ENCODE peak calls at places on chromosomes 3 and 15, in ten cellular contexts. U is bronchial epithelial cell; W is cardiac fibroblast; I is heart left ventricle; R is AG04450; T is CD8-positive, alpha-beta T cell; G is kidney; F is psoas muscle; K is Panc1; N is body of pancreas. A is an unnamed sample.

GRCh38 chr3:90011136-90011535 is 903.7 kb downstream of the EPHA3 start:
- DNase-seq in R (no peak), K (no peak), G (no peak), W (peak; percentile 34), F (no peak), T (no peak), U (no peak), I (no peak), N (no peak), A (peak; percentile 40)

GRCh38 chr15:90691369-90691768 is 25.8 kb upstream of the BLM start:
- DNase-seq in U (no peak), R (no peak), I (no peak), W (no peak), N (no peak), T (no peak), F (no peak), G (no peak), K (no peak), A (peak; percentile 7)

GRCh38 chr3:194130807-194131589 is 5.0 kb upstream of the HES1 start:
- DNase-seq in K (no peak), N (peak; percentile 81), I (no peak), R (no peak), G (no peak), W (no peak), F (no peak), T (peak; percentile 13), U (peak; percentile 50), A (no peak)

GRCh38 chr3:174051191-174051590 is 653.6 kb downstream of the NLGN1 start:
- DNase-seq in U (no peak), G (no peak), I (no peak), T (no peak), F (no peak), R (no peak), K (no peak), W (no peak), N (no peak), A (no peak)

GRCh38 chr15:89444241-89444797 is 52.1 kb downstream of the RHCG start:
- DNase-seq in F (no peak), T (no peak), W (no peak), I (no peak), U (no peak), G (no peak), K (no peak), N (no peak), R (no peak), A (no peak)

GRCh38 chr3:164465172-164465571 is 613.1 kb downstream of the SI start:
- DNase-seq in W (peak; percentile 71), U (peak; percentile 2), N (no peak), T (no peak), I (no peak), K (no peak), G (no peak), F (no peak), R (no peak), A (peak; percentile 68)

GRCh38 chr3:10116138-10116460 is 624 bp downstream of the BRK1 start:
- DNase-seq in T (no peak), U (peak; percentile 47), G (no peak), R (no peak), N (no peak), F (no peak), I (no peak), K (no peak), W (peak; percentile 52), A (peak; percentile 41)

GRCh38 chr3:159854500-159855124 is 134.0 kb upstream of the IL12A start:
- DNase-seq in I (no peak), K (peak; percentile 94), T (no peak), R (peak; percentile 91), G (no peak), W (peak; percentile 98), U (peak; percentile 97), F (peak; percentile 78), N (no peak), A (peak; percentile 97)

DNA sequence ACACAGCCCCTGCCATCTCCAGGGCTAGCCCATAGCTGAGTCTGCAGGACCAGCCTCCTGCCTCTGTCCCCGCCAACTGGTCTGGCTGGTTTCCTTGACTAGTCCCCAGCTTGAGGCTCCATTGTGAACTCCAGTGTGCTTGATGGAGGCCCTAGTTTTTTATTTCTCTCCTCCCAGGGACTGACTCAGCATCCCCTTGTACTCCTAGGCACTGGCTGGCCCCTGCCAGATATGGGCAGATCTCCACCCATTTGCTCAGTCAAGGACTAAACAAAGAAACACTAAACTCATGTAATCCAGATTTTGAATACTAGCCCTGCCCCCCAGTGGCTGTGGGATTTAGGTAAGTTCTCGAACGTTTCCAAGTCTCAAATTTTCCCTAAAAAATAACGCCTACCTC is 415.4 kb upstream of the RORA start:
- DNase-seq in G (no peak), R (no peak), W (no peak), F (no peak), K (no peak), T (no peak), I (no peak), U (no peak), N (no peak), A (peak; percentile 24)
- TF ChIP-seq CTCF in G (no peak), R (no peak), W (no peak), F (no peak), K (no peak), T (no peak), I (no peak), U (no peak), N (no peak), A (peak; percentile 31)

GRCh38 chr15:75662823-75663519 is 15.3 kb downstream of the SNX33 start:
- DNase-seq in I (no peak), U (no peak), G (no peak), F (no peak), K (no peak), R (no peak), T (no peak), W (no peak), N (no peak), A (no peak)

GRCh38 chr15:75659928-75660645 is 12.4 kb downstream of the SNX33 start:
- DNase-seq in T (no peak), K (no peak), I (no peak), W (no peak), N (no peak), F (peak; percentile 34), U (peak; percentile 34), G (no peak), R (no peak), A (no peak)

GRCh38 chr15:75659141-75659771 is 11.5 kb downstream of the SNX33 start:
- DNase-seq in K (no peak), W (no peak), T (no peak), G (no peak), I (peak; percentile 21), N (no peak), R (no peak), F (peak; percentile 54), U (no peak), A (no peak)

GRCh38 chr15:75661779-75662140 is 14.0 kb downstream of the SNX33 start:
- DNase-seq in F (peak; percentile 11), U (no peak), K (no peak), T (no peak), W (no peak), N (no peak), G (no peak), I (no peak), R (no peak), A (no peak)

DNA sequence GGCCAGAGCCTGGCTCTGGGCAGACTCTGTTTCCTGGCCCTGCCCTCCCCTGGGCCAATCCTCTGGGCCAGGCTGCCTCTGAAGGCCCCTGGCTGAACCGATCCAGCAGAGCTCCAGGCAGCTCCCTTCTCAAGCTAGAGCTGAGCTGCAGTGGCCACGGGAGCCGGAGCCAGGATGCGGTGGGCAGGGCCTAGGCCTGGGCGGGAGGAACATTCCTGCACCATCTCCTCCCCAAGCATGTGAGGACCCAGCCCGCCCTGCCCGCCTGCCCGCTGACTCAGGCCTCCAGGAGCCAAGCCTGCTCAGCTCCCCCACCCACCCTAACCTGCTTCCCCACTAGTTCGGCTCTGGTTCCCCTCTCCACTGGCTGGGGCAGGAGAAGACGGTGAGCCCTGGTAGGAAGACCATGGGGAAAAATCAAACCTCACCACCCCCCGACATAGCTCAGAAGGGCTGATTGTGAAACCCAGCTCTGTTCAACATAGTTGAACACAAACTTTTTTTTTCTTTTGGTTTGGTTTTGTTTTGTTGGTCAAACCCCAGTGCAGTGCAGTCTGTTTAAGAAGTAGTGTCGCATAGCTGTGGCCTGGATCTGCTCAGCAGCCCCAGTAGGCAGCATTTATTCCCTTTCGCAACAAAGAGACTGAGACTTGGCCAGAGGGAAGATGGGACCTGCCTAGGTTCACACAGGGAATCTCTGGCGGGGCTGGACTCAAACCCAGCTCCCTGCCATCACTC is 13.5 kb downstream of the SNX33 start:
- DNase-seq in F (peak; percentile 90), U (peak; percentile 90), G (peak; percentile 96), N (peak; percentile 77), R (peak; percentile 81), T (no peak), I (peak; percentile 83), K (no peak), W (peak; percentile 91), A (peak; percentile 97)
- H3K4me3 ChIP-seq in F (no peak overlapping the region), U (no peak overlapping the region), G (no peak overlapping the region), N (no peak overlapping the region), R (peak overlapping the region; percentile 29), T (no peak overlapping the region), I (no peak overlapping the region), K (no peak overlapping the region), W (no peak overlapping the region), A (peak overlapping the region; percentile 36)

GRCh38 chr15:32824777-32825176 is 107.0 kb downstream of the GREM1 start:
- DNase-seq in G (no peak), U (peak; percentile 91), W (peak; percentile 98), I (no peak), R (peak; percentile 74), T (no peak), N (no peak), K (no peak), F (no peak), A (peak; percentile 88)
- TF ChIP-seq CTCF in G (no peak), U (no peak), W (no peak), I (no peak), R (peak; percentile 3), T (no peak), N (no peak), K (no peak), F (no peak), A (no peak)

GRCh38 chr3:35639251-35640185 is at the start of gene ARPP21:
- DNase-seq in I (no peak), R (no peak), T (no peak), F (peak; percentile 89), N (peak; percentile 13), U (no peak), G (peak; percentile 74), K (no peak), W (peak; percentile 26), A (no peak)

GRCh38 chr3:35635931-35636683 is 3.2 kb upstream of the ARPP21 start:
- DNase-seq in W (no peak), N (no peak), U (no peak), T (no peak), K (no peak), G (no peak), I (no peak), F (no peak), R (no peak), A (no peak)

GRCh38 chr3:35640736-35641135 is 1.4 kb downstream of the ARPP21 start:
- DNase-seq in F (no peak), G (no peak), T (no peak), W (no peak), R (no peak), U (no peak), I (no peak), N (no peak), K (no peak), A (no peak)

GRCh38 chr3:35640186-35640584 is 860 bp downstream of the ARPP21 start:
- DNase-seq in T (no peak), G (no peak), K (no peak), W (no peak), I (no peak), N (no peak), U (no peak), F (no peak), R (no peak), A (no peak)

GRCh38 chr3:35638640-35639250 is 580 bp upstream of the ARPP21 start:
- DNase-seq in I (no peak), W (no peak), R (no peak), G (peak; percentile 36), F (no peak), K (no peak), T (no peak), N (no peak), U (no peak), A (no peak)
- H3K4me3 ChIP-seq in I (peak overlapping the region; percentile 15), W (peak overlapping the region; percentile 54), R (no peak overlapping the region), G (no peak overlapping the region), F (peak overlapping the region; percentile 80), K (no peak overlapping the region), T (no peak overlapping the region), N (no peak overlapping the region), U (no peak overlapping the region), A (peak overlapping the region; percentile 54)

A was measured in choroid plexus epithelial cell.